ENCODE peak calls at places on chromosome 6, in eight cellular contexts. One of them, this sample, is unnamed.

GRCh38 chr6:26232950-26233607 is 131.9 kb upstream of the BTN3A2 start:
- DNase-seq in PC-3: peak; percentile 95
- DNase-seq in SK-N-SH: no peak
- DNase-seq in HCT116: no peak
- DNase-seq in PC-9: peak; percentile 76
- DNase-seq in MM.1S: no peak
- DNase-seq in GM23338: peak; percentile 58
- DNase-seq in OCI-LY7: no peak
- DNase-seq in this sample: no peak

GRCh38 chr6:45822269-45822812 is 193.3 kb downstream of the CLIC5 start:
- DNase-seq in GM23338: no peak
- DNase-seq in MM.1S: no peak
- DNase-seq in PC-3: no peak
- DNase-seq in OCI-LY7: no peak
- DNase-seq in HCT116: no peak
- DNase-seq in SK-N-SH: no peak
- DNase-seq in PC-9: no peak
- DNase-seq in this sample: no peak

GRCh38 chr6:43698584-43699349 is 11.2 kb upstream of the MRPS18A start:
- DNase-seq in OCI-LY7: no peak
- DNase-seq in SK-N-SH: no peak
- DNase-seq in HCT116: no peak
- DNase-seq in PC-9: peak; percentile 53
- DNase-seq in GM23338: peak; percentile 27
- DNase-seq in PC-3: no peak
- DNase-seq in MM.1S: no peak
- DNase-seq in this sample: peak; percentile 53

GRCh38 chr6:131135244-131136020 is at the start of gene AKAP7:
- DNase-seq in PC-3: peak; percentile 64
- DNase-seq in PC-9: peak; percentile 47
- DNase-seq in GM23338: peak; percentile 91
- DNase-seq in OCI-LY7: peak; percentile 71
- DNase-seq in MM.1S: peak; percentile 75
- DNase-seq in HCT116: peak; percentile 52
- DNase-seq in SK-N-SH: peak; percentile 88
- DNase-seq in this sample: peak; percentile 85

GRCh38 chr6:15242503-15242902 is 3.4 kb upstream of the JARID2 start:
- DNase-seq in OCI-LY7: no peak
- DNase-seq in SK-N-SH: no peak
- DNase-seq in MM.1S: no peak
- DNase-seq in HCT116: no peak
- DNase-seq in PC-3: no peak
- DNase-seq in PC-9: no peak
- DNase-seq in GM23338: no peak
- DNase-seq in this sample: no peak

GRCh38 chr6:52728394-52728793 is 34.9 kb downstream of the GSTA2 start:
- DNase-seq in MM.1S: no peak
- DNase-seq in PC-9: no peak
- DNase-seq in OCI-LY7: no peak
- DNase-seq in GM23338: no peak
- DNase-seq in HCT116: no peak
- DNase-seq in SK-N-SH: no peak
- DNase-seq in PC-3: peak; percentile 46
- DNase-seq in this sample: no peak

GRCh38 chr6:76174722-76175121 is 102.3 kb upstream of the IMPG1 start:
- DNase-seq in PC-9: no peak
- DNase-seq in HCT116: no peak
- DNase-seq in GM23338: no peak
- DNase-seq in SK-N-SH: no peak
- DNase-seq in MM.1S: no peak
- DNase-seq in PC-3: no peak
- DNase-seq in OCI-LY7: no peak
- DNase-seq in this sample: no peak

GRCh38 chr6:149268768-149269167 is 48.7 kb upstream of the TAB2 start:
- DNase-seq in MM.1S: no peak
- DNase-seq in PC-3: peak; percentile 22
- DNase-seq in OCI-LY7: no peak
- DNase-seq in HCT116: no peak
- DNase-seq in SK-N-SH: no peak
- DNase-seq in PC-9: no peak
- DNase-seq in GM23338: no peak
- DNase-seq in this sample: no peak

GRCh38 chr6:71678081-71678480 is 208.3 kb upstream of the RIMS1 start:
- DNase-seq in PC-9: no peak
- DNase-seq in SK-N-SH: no peak
- DNase-seq in OCI-LY7: no peak
- DNase-seq in MM.1S: no peak
- DNase-seq in PC-3: no peak
- DNase-seq in HCT116: no peak
- DNase-seq in GM23338: no peak
- DNase-seq in this sample: no peak

GRCh38 chr6:30544666-30545272 is 11.5 kb downstream of the GNL1 start:
- DNase-seq in PC-3: peak; percentile 84
- DNase-seq in GM23338: peak; percentile 80
- DNase-seq in HCT116: peak; percentile 36
- DNase-seq in MM.1S: peak; percentile 49
- DNase-seq in SK-N-SH: peak; percentile 60
- DNase-seq in PC-9: peak; percentile 54
- DNase-seq in OCI-LY7: peak; percentile 67
- DNase-seq in this sample: peak; percentile 79

GRCh38 chr6:39209360-39209811 is 19.9 kb downstream of the KCNK5 start:
- DNase-seq in SK-N-SH: no peak
- DNase-seq in PC-3: no peak
- DNase-seq in GM23338: peak; percentile 59
- DNase-seq in PC-9: peak; percentile 73
- DNase-seq in MM.1S: no peak
- DNase-seq in HCT116: no peak
- DNase-seq in OCI-LY7: no peak
- DNase-seq in this sample: peak; percentile 52

GRCh38 chr6:163872335-163872734 is 457.8 kb downstream of the QKI start:
- DNase-seq in PC-9: no peak
- DNase-seq in HCT116: no peak
- DNase-seq in MM.1S: no peak
- DNase-seq in GM23338: no peak
- DNase-seq in PC-3: peak; percentile 23
- DNase-seq in OCI-LY7: no peak
- DNase-seq in SK-N-SH: no peak
- DNase-seq in this sample: no peak

GRCh38 chr6:170294813-170295518 is 4.1 kb upstream of the DLL1 start:
- DNase-seq in SK-N-SH: no peak
- DNase-seq in OCI-LY7: no peak
- DNase-seq in GM23338: no peak
- DNase-seq in PC-3: no peak
- DNase-seq in HCT116: no peak
- DNase-seq in MM.1S: no peak
- DNase-seq in PC-9: no peak
- DNase-seq in this sample: no peak

GRCh38 chr6:39347906-39348585 is 25.5 kb upstream of the KCNK16 start:
- DNase-seq in PC-3: peak; percentile 73
- DNase-seq in HCT116: peak; percentile 24
- DNase-seq in GM23338: peak; percentile 90
- DNase-seq in OCI-LY7: peak; percentile 47
- DNase-seq in MM.1S: peak; percentile 40
- DNase-seq in PC-9: no peak
- DNase-seq in SK-N-SH: peak; percentile 84
- DNase-seq in this sample: peak; percentile 84

GRCh38 chr6:104595315-104595820 is 264.4 kb downstream of the HACE1 start:
- DNase-seq in HCT116: no peak
- DNase-seq in GM23338: no peak
- DNase-seq in PC-3: no peak
- DNase-seq in OCI-LY7: no peak
- DNase-seq in MM.1S: no peak
- DNase-seq in SK-N-SH: no peak
- DNase-seq in PC-9: no peak
- DNase-seq in this sample: no peak

GRCh38 chr6:35970181-35970580 is 49.3 kb upstream of the SRPK1 start:
- DNase-seq in OCI-LY7: no peak
- DNase-seq in PC-9: peak; percentile 61
- DNase-seq in PC-3: peak; percentile 75
- DNase-seq in SK-N-SH: no peak
- DNase-seq in MM.1S: no peak
- DNase-seq in HCT116: no peak
- DNase-seq in GM23338: no peak
- DNase-seq in this sample: peak; percentile 35

GRCh38 chr6:119683022-119683421 is 333.5 kb upstream of the MAN1A1 start:
- DNase-seq in MM.1S: no peak
- DNase-seq in PC-9: peak; percentile 76
- DNase-seq in HCT116: no peak
- DNase-seq in PC-3: no peak
- DNase-seq in OCI-LY7: no peak
- DNase-seq in GM23338: no peak
- DNase-seq in SK-N-SH: no peak
- DNase-seq in this sample: peak; percentile 11

GRCh38 chr6:20168668-20169633 is 43.3 kb downstream of the MBOAT1 start:
- DNase-seq in PC-3: no peak
- DNase-seq in GM23338: peak; percentile 9
- DNase-seq in HCT116: no peak
- DNase-seq in MM.1S: no peak
- DNase-seq in OCI-LY7: no peak
- DNase-seq in SK-N-SH: no peak
- DNase-seq in PC-9: no peak
- DNase-seq in this sample: no peak

GRCh38 chr6:111113731-111114438 is 26.6 kb downstream of the SLC16A10 start:
- DNase-seq in HCT116: no peak
- DNase-seq in GM23338: peak; percentile 52
- DNase-seq in MM.1S: peak; percentile 33
- DNase-seq in OCI-LY7: no peak
- DNase-seq in PC-9: no peak
- DNase-seq in PC-3: no peak
- DNase-seq in SK-N-SH: peak; percentile 47
- DNase-seq in this sample: peak; percentile 52

GRCh38 chr6:40413231-40413755 is 173.9 kb downstream of the LRFN2 start:
- DNase-seq in SK-N-SH: no peak
- DNase-seq in HCT116: no peak
- DNase-seq in PC-9: no peak
- DNase-seq in MM.1S: no peak
- DNase-seq in GM23338: no peak
- DNase-seq in PC-3: no peak
- DNase-seq in OCI-LY7: no peak
- DNase-seq in this sample: peak; percentile 37

GRCh38 chr6:104959453-104959858 is 2.5 kb downstream of the LIN28B start:
- DNase-seq in HCT116: no peak
- DNase-seq in PC-9: no peak
- DNase-seq in PC-3: no peak
- DNase-seq in SK-N-SH: no peak
- DNase-seq in GM23338: no peak
- DNase-seq in MM.1S: no peak
- DNase-seq in OCI-LY7: no peak
- DNase-seq in this sample: no peak

GRCh38 chr6:114304304-114304887 is 38.4 kb downstream of the HS3ST5 start:
- DNase-seq in HCT116: peak; percentile 3
- DNase-seq in PC-3: peak; percentile 64
- DNase-seq in MM.1S: peak; percentile 17
- DNase-seq in SK-N-SH: no peak
- DNase-seq in OCI-LY7: peak; percentile 15
- DNase-seq in PC-9: peak; percentile 43
- DNase-seq in GM23338: peak; percentile 50
- DNase-seq in this sample: peak; percentile 48
- TF ChIP-seq CTCF in HCT116: peak; percentile 43
- TF ChIP-seq CTCF in PC-3: peak; percentile 65
- TF ChIP-seq CTCF in MM.1S: peak; percentile 42
- TF ChIP-seq CTCF in SK-N-SH: peak; percentile 76
- TF ChIP-seq CTCF in OCI-LY7: peak; percentile 81
- TF ChIP-seq CTCF in PC-9: peak; percentile 84
- TF ChIP-seq CTCF in GM23338: peak; percentile 85
- TF ChIP-seq CTCF in this sample: peak; percentile 66

GRCh38 chr6:56620229-56620868 is 22.3 kb downstream of the DST start:
- DNase-seq in HCT116: no peak
- DNase-seq in OCI-LY7: no peak
- DNase-seq in PC-3: no peak
- DNase-seq in PC-9: no peak
- DNase-seq in GM23338: no peak
- DNase-seq in MM.1S: no peak
- DNase-seq in SK-N-SH: no peak
- DNase-seq in this sample: no peak
- H3K9me2 ChIP-seq in HCT116: no peaks in the 10 kb centered on the region
- H3K9me2 ChIP-seq in OCI-LY7: no peaks in the 10 kb centered on the region
- H3K9me2 ChIP-seq in PC-3: no peaks in the 10 kb centered on the region
- H3K9me2 ChIP-seq in PC-9: no peaks in the 10 kb centered on the region
- H3K9me2 ChIP-seq in GM23338: peaks cover 7% of the 10 kb centered on the region
- H3K9me2 ChIP-seq in MM.1S: no peaks in the 10 kb centered on the region
- H3K9me2 ChIP-seq in SK-N-SH: no peaks in the 10 kb centered on the region
- H3K9me2 ChIP-seq in this sample: no peaks in the 10 kb centered on the region

GRCh38 chr6:73937805-73938204 is 241.8 kb downstream of the CD109 start:
- DNase-seq in MM.1S: no peak
- DNase-seq in HCT116: no peak
- DNase-seq in GM23338: no peak
- DNase-seq in SK-N-SH: no peak
- DNase-seq in OCI-LY7: no peak
- DNase-seq in PC-9: no peak
- DNase-seq in PC-3: no peak
- DNase-seq in this sample: no peak

GRCh38 chr6:73941892-73942291 is 245.9 kb downstream of the CD109 start:
- DNase-seq in GM23338: no peak
- DNase-seq in SK-N-SH: no peak
- DNase-seq in MM.1S: no peak
- DNase-seq in PC-9: no peak
- DNase-seq in HCT116: no peak
- DNase-seq in OCI-LY7: no peak
- DNase-seq in PC-3: no peak
- DNase-seq in this sample: no peak

GRCh38 chr6:73943401-73943800 is 247.4 kb downstream of the CD109 start:
- DNase-seq in PC-3: no peak
- DNase-seq in HCT116: no peak
- DNase-seq in OCI-LY7: no peak
- DNase-seq in GM23338: no peak
- DNase-seq in MM.1S: no peak
- DNase-seq in PC-9: no peak
- DNase-seq in SK-N-SH: no peak
- DNase-seq in this sample: no peak

GRCh38 chr6:73943930-73944652 is 248.1 kb downstream of the CD109 start:
- DNase-seq in PC-3: no peak
- DNase-seq in OCI-LY7: no peak
- DNase-seq in SK-N-SH: no peak
- DNase-seq in GM23338: no peak
- DNase-seq in MM.1S: no peak
- DNase-seq in PC-9: no peak
- DNase-seq in HCT116: no peak
- DNase-seq in this sample: no peak

GRCh38 chr6:73942581-73942980 is 246.6 kb downstream of the CD109 start:
- DNase-seq in PC-3: peak; percentile 78
- DNase-seq in MM.1S: no peak
- DNase-seq in GM23338: peak; percentile 76
- DNase-seq in HCT116: peak; percentile 59
- DNase-seq in SK-N-SH: no peak
- DNase-seq in PC-9: peak; percentile 49
- DNase-seq in OCI-LY7: no peak
- DNase-seq in this sample: no peak
- TF ChIP-seq CTCF in PC-3: peak; percentile 42
- TF ChIP-seq CTCF in MM.1S: no peak
- TF ChIP-seq CTCF in GM23338: peak; percentile 51
- TF ChIP-seq CTCF in HCT116: peak; percentile 66
- TF ChIP-seq CTCF in SK-N-SH: no peak
- TF ChIP-seq CTCF in PC-9: peak; percentile 27
- TF ChIP-seq CTCF in OCI-LY7: peak; percentile 25
- TF ChIP-seq CTCF in this sample: no peak

GRCh38 chr6:109987196-109987595 is 9.1 kb downstream of the GPR6 start:
- DNase-seq in PC-9: no peak
- DNase-seq in HCT116: no peak
- DNase-seq in MM.1S: no peak
- DNase-seq in SK-N-SH: no peak
- DNase-seq in PC-3: no peak
- DNase-seq in OCI-LY7: no peak
- DNase-seq in GM23338: no peak
- DNase-seq in this sample: no peak
- H3K9me2 ChIP-seq in PC-9: no peaks in the 10 kb centered on the region
- H3K9me2 ChIP-seq in HCT116: no peaks in the 10 kb centered on the region
- H3K9me2 ChIP-seq in MM.1S: no peaks in the 10 kb centered on the region
- H3K9me2 ChIP-seq in SK-N-SH: no peaks in the 10 kb centered on the region
- H3K9me2 ChIP-seq in PC-3: no peaks in the 10 kb centered on the region
- H3K9me2 ChIP-seq in OCI-LY7: no peaks in the 10 kb centered on the region
- H3K9me2 ChIP-seq in GM23338: no peaks in the 10 kb centered on the region
- H3K9me2 ChIP-seq in this sample: no peaks in the 10 kb centered on the region